ENCODE peak calls at places on chromosomes 7 and 10, in nine cellular contexts. One of them, this sample, is unnamed.

GRCh38 chr7:21086688-21087087 is 300.0 kb upstream of the SP8 start:
- DNase-seq in A549: no peak
- DNase-seq in left lung: no peak
- DNase-seq in Panc1: no peak
- DNase-seq in choroid plexus epithelial cell: no peak
- DNase-seq in lower leg skin: no peak
- DNase-seq in neural progenitor cell: no peak
- DNase-seq in WTC11: no peak
- DNase-seq in left ventricle myocardium inferior: no peak
- DNase-seq in this sample: no peak

GRCh38 chr7:28986723-28987122 is 28.6 kb upstream of the TRIL start:
- DNase-seq in A549: no peak
- DNase-seq in left lung: no peak
- DNase-seq in Panc1: no peak
- DNase-seq in choroid plexus epithelial cell: peak; percentile 77
- DNase-seq in lower leg skin: no peak
- DNase-seq in neural progenitor cell: no peak
- DNase-seq in WTC11: no peak
- DNase-seq in left ventricle myocardium inferior: no peak
- DNase-seq in this sample: no peak

GRCh38 chr10:104406715-104407517 is 53.3 kb downstream of the CFAP58 start:
- DNase-seq in A549: peak; percentile 11
- DNase-seq in left lung: no peak
- DNase-seq in Panc1: peak; percentile 18
- DNase-seq in choroid plexus epithelial cell: peak; percentile 84
- DNase-seq in lower leg skin: no peak
- DNase-seq in neural progenitor cell: peak; percentile 62
- DNase-seq in WTC11: no peak
- DNase-seq in left ventricle myocardium inferior: no peak
- DNase-seq in this sample: no peak

GRCh38 chr10:7561216-7561893 is 105.4 kb downstream of the ITIH5 start:
- DNase-seq in A549: no peak
- DNase-seq in left lung: no peak
- DNase-seq in Panc1: no peak
- DNase-seq in choroid plexus epithelial cell: peak; percentile 7
- DNase-seq in lower leg skin: peak; percentile 87
- DNase-seq in neural progenitor cell: peak; percentile 37
- DNase-seq in WTC11: peak; percentile 40
- DNase-seq in left ventricle myocardium inferior: peak; percentile 88
- DNase-seq in this sample: no peak

GRCh38 chr10:43958964-43959363 is 310.3 kb upstream of the ZNF32 start:
- DNase-seq in A549: no peak
- DNase-seq in left lung: no peak
- DNase-seq in Panc1: no peak
- DNase-seq in choroid plexus epithelial cell: no peak
- DNase-seq in lower leg skin: peak; percentile 40
- DNase-seq in neural progenitor cell: no peak
- DNase-seq in WTC11: no peak
- DNase-seq in left ventricle myocardium inferior: no peak
- DNase-seq in this sample: no peak

GRCh38 chr7:121262221-121262620 is 66.6 kb upstream of the WNT16 start:
- DNase-seq in A549: no peak
- DNase-seq in left lung: no peak
- DNase-seq in Panc1: no peak
- DNase-seq in choroid plexus epithelial cell: peak; percentile 15
- DNase-seq in lower leg skin: no peak
- DNase-seq in neural progenitor cell: no peak
- DNase-seq in WTC11: no peak
- DNase-seq in left ventricle myocardium inferior: no peak
- DNase-seq in this sample: no peak

GRCh38 chr10:14556285-14556956 is 218.3 kb downstream of the FAM107B start:
- DNase-seq in A549: peak; percentile 24
- DNase-seq in left lung: no peak
- DNase-seq in Panc1: no peak
- DNase-seq in choroid plexus epithelial cell: peak; percentile 73
- DNase-seq in lower leg skin: no peak
- DNase-seq in neural progenitor cell: peak; percentile 65
- DNase-seq in WTC11: peak; percentile 39
- DNase-seq in left ventricle myocardium inferior: no peak
- DNase-seq in this sample: no peak

GRCh38 chr10:88347022-88347421 is 236.1 kb downstream of the RNLS start:
- DNase-seq in A549: no peak
- DNase-seq in left lung: no peak
- DNase-seq in Panc1: no peak
- DNase-seq in choroid plexus epithelial cell: no peak
- DNase-seq in lower leg skin: no peak
- DNase-seq in neural progenitor cell: no peak
- DNase-seq in WTC11: no peak
- DNase-seq in left ventricle myocardium inferior: no peak
- DNase-seq in this sample: no peak

GRCh38 chr7:4715385-4715770 is 33.3 kb downstream of the FOXK1 start:
- DNase-seq in A549: no peak
- DNase-seq in left lung: peak; percentile 87
- DNase-seq in Panc1: no peak
- DNase-seq in choroid plexus epithelial cell: peak; percentile 95
- DNase-seq in lower leg skin: no peak
- DNase-seq in neural progenitor cell: no peak
- DNase-seq in WTC11: no peak
- DNase-seq in left ventricle myocardium inferior: peak; percentile 64
- DNase-seq in this sample: no peak

GRCh38 chr7:1899951-1900762 is 230.1 kb downstream of the ELFN1 start:
- DNase-seq in A549: no peak
- DNase-seq in left lung: peak; percentile 75
- DNase-seq in Panc1: no peak
- DNase-seq in choroid plexus epithelial cell: no peak
- DNase-seq in lower leg skin: no peak
- DNase-seq in neural progenitor cell: no peak
- DNase-seq in WTC11: no peak
- DNase-seq in left ventricle myocardium inferior: no peak
- DNase-seq in this sample: no peak

GRCh38 chr7:133053321-133053891 is 28.5 kb downstream of the CHCHD3 start:
- DNase-seq in A549: peak; percentile 14
- DNase-seq in left lung: no peak
- DNase-seq in Panc1: peak; percentile 96
- DNase-seq in choroid plexus epithelial cell: peak; percentile 96
- DNase-seq in lower leg skin: no peak
- DNase-seq in neural progenitor cell: no peak
- DNase-seq in WTC11: no peak
- DNase-seq in left ventricle myocardium inferior: no peak
- DNase-seq in this sample: no peak

GRCh38 chr7:82210422-82211184 is 233.0 kb downstream of the CACNA2D1 start:
- DNase-seq in A549: no peak
- DNase-seq in left lung: no peak
- DNase-seq in Panc1: no peak
- DNase-seq in choroid plexus epithelial cell: peak; percentile 70
- DNase-seq in lower leg skin: no peak
- DNase-seq in neural progenitor cell: no peak
- DNase-seq in WTC11: no peak
- DNase-seq in left ventricle myocardium inferior: no peak
- DNase-seq in this sample: no peak

GRCh38 chr7:155862088-155862487 is 49.8 kb upstream of the SHH start:
- DNase-seq in A549: peak; percentile 21
- DNase-seq in left lung: no peak
- DNase-seq in Panc1: peak; percentile 75
- DNase-seq in choroid plexus epithelial cell: no peak
- DNase-seq in lower leg skin: no peak
- DNase-seq in neural progenitor cell: no peak
- DNase-seq in WTC11: no peak
- DNase-seq in left ventricle myocardium inferior: no peak
- DNase-seq in this sample: no peak

GRCh38 chr10:99372546-99373271 is 43.6 kb downstream of the CNNM1 start:
- DNase-seq in A549: no peak
- DNase-seq in left lung: no peak
- DNase-seq in Panc1: no peak
- DNase-seq in choroid plexus epithelial cell: peak; percentile 65
- DNase-seq in lower leg skin: no peak
- DNase-seq in neural progenitor cell: no peak
- DNase-seq in WTC11: no peak
- DNase-seq in left ventricle myocardium inferior: no peak
- DNase-seq in this sample: no peak

GRCh38 chr7:76505168-76506080 is 4.9 kb upstream of the UPK3B start:
- DNase-seq in A549: no peak
- DNase-seq in left lung: no peak
- DNase-seq in Panc1: no peak
- DNase-seq in choroid plexus epithelial cell: no peak
- DNase-seq in lower leg skin: no peak
- DNase-seq in neural progenitor cell: peak; percentile 0
- DNase-seq in WTC11: no peak
- DNase-seq in left ventricle myocardium inferior: no peak
- DNase-seq in this sample: no peak

GRCh38 chr7:15977663-15978062 is 291.2 kb upstream of the MEOX2 start:
- DNase-seq in A549: no peak
- DNase-seq in left lung: no peak
- DNase-seq in Panc1: no peak
- DNase-seq in choroid plexus epithelial cell: peak; percentile 53
- DNase-seq in lower leg skin: no peak
- DNase-seq in neural progenitor cell: no peak
- DNase-seq in WTC11: no peak
- DNase-seq in left ventricle myocardium inferior: no peak
- DNase-seq in this sample: no peak

GRCh38 chr7:74365320-74366022 is 76.3 kb downstream of the CLIP2 start:
- DNase-seq in A549: peak; percentile 95
- DNase-seq in left lung: no peak
- DNase-seq in Panc1: no peak
- DNase-seq in choroid plexus epithelial cell: peak; percentile 86
- DNase-seq in lower leg skin: no peak
- DNase-seq in neural progenitor cell: peak; percentile 95
- DNase-seq in WTC11: peak; percentile 92
- DNase-seq in left ventricle myocardium inferior: peak; percentile 54
- DNase-seq in this sample: peak; percentile 41

GRCh38 chr10:29535012-29535777 is 99.6 kb downstream of the SVIL start:
- DNase-seq in A549: peak; percentile 84
- DNase-seq in left lung: no peak
- DNase-seq in Panc1: peak; percentile 22
- DNase-seq in choroid plexus epithelial cell: peak; percentile 80
- DNase-seq in lower leg skin: peak; percentile 81
- DNase-seq in neural progenitor cell: peak; percentile 70
- DNase-seq in WTC11: peak; percentile 80
- DNase-seq in left ventricle myocardium inferior: peak; percentile 51
- DNase-seq in this sample: peak; percentile 58
- TF ChIP-seq CTCF in A549: peak; percentile 76
- TF ChIP-seq CTCF in left lung: peak; percentile 44
- TF ChIP-seq CTCF in Panc1: peak; percentile 89
- TF ChIP-seq CTCF in choroid plexus epithelial cell: peak; percentile 89
- TF ChIP-seq CTCF in lower leg skin: no peak
- TF ChIP-seq CTCF in neural progenitor cell: peak; percentile 87
- TF ChIP-seq CTCF in WTC11: peak; percentile 75
- TF ChIP-seq CTCF in left ventricle myocardium inferior: peak; percentile 68
- TF ChIP-seq CTCF in this sample: peak; percentile 57

GRCh38 chr7:79008786-79009185 is 444.7 kb downstream of the MAGI2 start:
- DNase-seq in A549: no peak
- DNase-seq in left lung: no peak
- DNase-seq in Panc1: no peak
- DNase-seq in choroid plexus epithelial cell: no peak
- DNase-seq in lower leg skin: no peak
- DNase-seq in neural progenitor cell: no peak
- DNase-seq in WTC11: no peak
- DNase-seq in left ventricle myocardium inferior: no peak
- DNase-seq in this sample: no peak

GRCh38 chr7:79011921-79012320 is 441.5 kb downstream of the MAGI2 start:
- DNase-seq in A549: no peak
- DNase-seq in left lung: no peak
- DNase-seq in Panc1: no peak
- DNase-seq in choroid plexus epithelial cell: no peak
- DNase-seq in lower leg skin: no peak
- DNase-seq in neural progenitor cell: no peak
- DNase-seq in WTC11: no peak
- DNase-seq in left ventricle myocardium inferior: no peak
- DNase-seq in this sample: no peak

DNA sequence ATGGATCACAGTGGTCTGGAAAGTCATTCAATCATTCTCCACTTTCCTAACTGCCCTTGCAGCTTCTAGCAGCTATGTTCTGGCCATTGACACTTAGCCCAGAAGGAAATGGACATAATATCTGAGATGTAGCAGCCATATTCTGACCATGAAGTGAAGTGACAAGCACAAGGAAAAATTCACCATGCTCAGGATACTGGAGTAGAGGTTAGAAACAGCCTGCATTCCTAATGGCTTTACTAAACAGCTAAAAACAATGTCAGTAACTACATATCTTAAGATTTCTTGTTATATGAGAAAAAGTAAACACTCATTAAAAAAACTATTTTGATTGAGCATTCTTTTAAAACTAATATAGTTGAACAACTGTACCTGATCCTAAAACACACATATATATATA is 443.8 kb downstream of the MAGI2 start:
- DNase-seq in A549: no peak
- DNase-seq in left lung: no peak
- DNase-seq in Panc1: no peak
- DNase-seq in choroid plexus epithelial cell: no peak
- DNase-seq in lower leg skin: no peak
- DNase-seq in neural progenitor cell: no peak
- DNase-seq in WTC11: no peak
- DNase-seq in left ventricle myocardium inferior: no peak
- DNase-seq in this sample: no peak
- TF ChIP-seq CTCF in A549: no peak
- TF ChIP-seq CTCF in left lung: no peak
- TF ChIP-seq CTCF in Panc1: no peak
- TF ChIP-seq CTCF in choroid plexus epithelial cell: no peak
- TF ChIP-seq CTCF in lower leg skin: no peak
- TF ChIP-seq CTCF in neural progenitor cell: no peak
- TF ChIP-seq CTCF in WTC11: no peak
- TF ChIP-seq CTCF in left ventricle myocardium inferior: no peak
- TF ChIP-seq CTCF in this sample: no peak

DNA sequence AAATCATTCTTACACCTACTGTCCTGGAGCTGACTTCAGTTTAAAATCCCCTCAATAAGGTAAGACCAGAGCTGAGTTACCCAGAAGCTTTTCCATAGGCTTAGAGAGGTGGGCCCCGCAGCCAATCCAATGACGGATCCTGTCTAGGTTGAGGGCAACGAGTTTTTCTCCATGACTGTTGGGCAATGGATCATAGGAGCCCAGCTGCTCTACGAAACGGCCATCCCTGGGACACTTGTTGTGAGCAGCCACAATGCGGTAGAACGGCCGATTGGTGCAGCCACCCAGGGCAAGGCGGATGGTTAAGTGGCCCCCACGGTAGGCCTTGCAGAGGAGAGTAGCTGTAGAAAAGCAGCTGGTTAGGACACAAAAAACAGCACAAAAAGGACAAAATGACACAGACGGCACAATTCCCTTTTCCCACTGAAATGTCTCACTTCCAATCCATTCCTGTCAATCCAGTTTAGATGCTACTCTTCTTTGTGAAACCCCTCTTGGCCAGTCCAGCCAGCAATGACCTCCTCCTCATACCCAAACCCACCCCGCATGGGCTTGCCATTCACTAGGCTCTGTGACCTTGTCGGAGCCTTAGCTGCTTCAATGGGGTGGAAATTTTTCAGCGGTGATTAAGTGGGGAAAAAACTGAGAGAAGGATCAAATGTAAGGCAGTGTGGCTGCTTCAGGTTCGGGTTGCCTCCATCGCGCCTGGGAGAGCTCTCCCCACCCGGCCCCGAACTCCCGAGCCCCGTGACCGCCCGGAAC is 580 bp downstream of the MRPS16 start:
- DNase-seq in A549: peak; percentile 36
- DNase-seq in left lung: no peak
- DNase-seq in Panc1: no peak
- DNase-seq in choroid plexus epithelial cell: peak; percentile 41
- DNase-seq in lower leg skin: no peak
- DNase-seq in neural progenitor cell: peak; percentile 21
- DNase-seq in WTC11: no peak
- DNase-seq in left ventricle myocardium inferior: no peak
- DNase-seq in this sample: peak; percentile 5
- TF ChIP-seq CTCF in A549: no peak
- TF ChIP-seq CTCF in left lung: no peak
- TF ChIP-seq CTCF in Panc1: no peak
- TF ChIP-seq CTCF in choroid plexus epithelial cell: no peak
- TF ChIP-seq CTCF in lower leg skin: no peak
- TF ChIP-seq CTCF in neural progenitor cell: no peak
- TF ChIP-seq CTCF in WTC11: no peak
- TF ChIP-seq CTCF in left ventricle myocardium inferior: no peak
- TF ChIP-seq CTCF in this sample: no peak

GRCh38 chr7:876077-876971 is at the start of gene GET4:
- DNase-seq in A549: peak; percentile 79
- DNase-seq in left lung: peak; percentile 98
- DNase-seq in Panc1: peak; percentile 58
- DNase-seq in choroid plexus epithelial cell: peak; percentile 98
- DNase-seq in lower leg skin: peak; percentile 99
- DNase-seq in neural progenitor cell: peak; percentile 98
- DNase-seq in WTC11: peak; percentile 97
- DNase-seq in left ventricle myocardium inferior: peak; percentile 96
- DNase-seq in this sample: peak; percentile 97
- TF ChIP-seq CTCF in A549: peak; percentile 24
- TF ChIP-seq CTCF in left lung: peak; percentile 22
- TF ChIP-seq CTCF in Panc1: no peak
- TF ChIP-seq CTCF in choroid plexus epithelial cell: no peak
- TF ChIP-seq CTCF in lower leg skin: no peak
- TF ChIP-seq CTCF in neural progenitor cell: no peak
- TF ChIP-seq CTCF in WTC11: no peak
- TF ChIP-seq CTCF in left ventricle myocardium inferior: peak; percentile 38
- TF ChIP-seq CTCF in this sample: no peak